ENCODE peak calls at places on chromosome 4, in four cellular contexts. K is H9, O is mesenchymal stem cell, B is H1. H is an unnamed sample. For H3K79me1, the result is how much of the 10 kb centered on the place peaks cover.

GRCh38 chr4:164508126-164508525 is 245.8 kb upstream of the SMIM31 start:
- DNase-seq in O (no peak), K (no peak), B (no peak), H (no peak)

GRCh38 chr4:153645183-153645582 is 38.9 kb upstream of the TLR2 start:
- DNase-seq in B (no peak), O (no peak), K (no peak), H (no peak)

GRCh38 chr4:55358668-55359067 is 12.6 kb downstream of the SRD5A3 start:
- DNase-seq in B (no peak), K (no peak), O (peak), H (peak)

GRCh38 chr4:79181190-79181589 is 144.7 kb downstream of the NAA11 start:
- DNase-seq in K (no peak), O (no peak), B (no peak), H (no peak)

GRCh38 chr4:121898150-121898549 is 27.9 kb upstream of the BBS7 start:
- DNase-seq in K (no peak), B (no peak), O (no peak), H (no peak)

GRCh38 chr4:183407128-183407585 is 37.3 kb upstream of the CDKN2AIP start:
- DNase-seq in O (peak), K (peak), B (peak), H (peak)

GRCh38 chr4:144658908-144659307 is 13.0 kb downstream of the HHIP start:
- DNase-seq in B (no peak), O (no peak), K (no peak), H (peak)

GRCh38 chr4:17030543-17030942 is 132.1 kb upstream of the LDB2 start:
- DNase-seq in K (no peak), O (peak), B (no peak), H (peak)

GRCh38 chr4:174377613-174378012 is 93.9 kb downstream of the CEP44 start:
- DNase-seq in O (peak), B (no peak), K (no peak), H (peak)

GRCh38 chr4:137819964-137820383 is 287.7 kb upstream of the PCDH18 start:
- DNase-seq in B (peak), O (peak), K (peak), H (peak)

GRCh38 chr4:61408163-61408562 is 208.0 kb downstream of the ADGRL3 start:
- DNase-seq in O (no peak), K (no peak), B (no peak), H (no peak)

DNA sequence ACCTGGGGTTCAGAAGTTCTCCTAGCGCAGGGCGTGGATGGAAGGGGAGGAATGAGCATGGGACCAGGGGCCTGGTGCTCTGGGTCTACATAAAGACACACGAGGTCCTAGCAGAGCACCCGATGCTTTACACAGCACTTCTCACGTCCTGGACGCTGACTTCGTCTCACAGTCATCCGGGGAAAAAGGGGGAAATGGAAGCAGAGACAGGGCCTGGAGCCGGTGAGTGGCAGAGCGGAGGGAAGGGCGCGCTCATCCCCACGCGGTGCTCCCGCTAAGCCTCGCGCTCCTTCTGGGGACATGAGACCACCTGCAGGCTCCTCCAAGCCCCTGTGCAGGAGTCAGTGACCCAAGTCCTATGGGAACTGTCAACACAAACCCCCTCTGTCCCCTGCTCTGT is 157.7 kb downstream of the AFAP1 start:
- DNase-seq in B (no peak), K (no peak), O (peak), H (no peak)
- H2BK120ac ChIP-seq in B (no peak), K (no peak), O (no peak), H (no peak)

GRCh38 chr4:1017706-1018105 is 6.3 kb downstream of the FGFRL1 start:
- DNase-seq in K (no peak), B (no peak), O (no peak), H (no peak)

GRCh38 chr4:1018147-1019020 is 7.0 kb downstream of the FGFRL1 start:
- DNase-seq in K (no peak), B (no peak), O (no peak), H (no peak)

GRCh38 chr4:1017211-1017610 is 5.8 kb downstream of the FGFRL1 start:
- DNase-seq in O (no peak), B (no peak), K (no peak), H (no peak)

GRCh38 chr4:1019726-1020470 is 8.5 kb downstream of the FGFRL1 start:
- DNase-seq in K (no peak), B (no peak), O (no peak), H (no peak)

DNA sequence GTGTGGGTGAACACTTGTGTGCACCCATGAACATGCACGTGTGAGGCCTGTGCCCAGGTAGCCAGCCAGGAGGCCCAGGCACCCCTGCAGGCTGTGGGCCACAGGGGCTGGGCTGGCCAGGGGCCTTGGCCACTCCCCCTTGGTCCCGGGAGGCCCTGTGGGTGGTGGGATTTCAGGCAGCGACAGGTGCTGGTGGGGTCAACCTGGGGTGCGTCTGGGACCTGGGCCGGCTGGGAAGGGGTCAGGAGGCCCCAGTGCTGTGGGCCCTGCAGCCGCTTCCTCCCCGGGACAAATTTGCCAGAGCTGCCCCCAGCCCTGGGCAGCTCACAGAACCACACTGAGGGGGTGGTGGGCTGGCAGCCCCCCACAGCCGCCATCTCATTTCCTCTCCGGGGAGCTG is 7.9 kb downstream of the FGFRL1 start:
- DNase-seq in B (no peak), K (no peak), O (no peak), H (no peak)
- H3K79me1 ChIP-seq in B (under half), K (under half), O (half or more), H (under half)

GRCh38 chr4:2359591-2360390 is 58.7 kb downstream of the ZFYVE28 start:
- DNase-seq in K (no peak), O (no peak), B (no peak), H (no peak)
- H3K23ac ChIP-seq in K (no peak), O (no peak), B (no peak), H (no peak)

GRCh38 chr4:86482296-86482695 is 111.8 kb upstream of the PTPN13 start:
- DNase-seq in O (no peak), K (no peak), B (no peak), H (no peak)
- H2BK120ac ChIP-seq in O (no peak), K (no peak), B (peak), H (no peak)

GRCh38 chr4:1243451-1244080 is 5.4 kb downstream of the CTBP1 start:
- DNase-seq in B (peak), K (peak), O (no peak), H (no peak)
- H3K79me1 ChIP-seq in B (under half), K (under half), O (under half), H (under half)

H was measured in IMR-90.